ENCODE peak calls at places on chromosomes 5 and 9, in eight cellular contexts. One of them, this sample, is unnamed.

GRCh38 chr9:69743930-69744329 is 15.9 kb downstream of the PTAR1 start:
- DNase-seq in HCT116: no peak
- DNase-seq in endothelial cell of umbilical vein: no peak
- DNase-seq in A549: no peak
- DNase-seq in esophagus squamous epithelium: no peak
- DNase-seq in body of pancreas: no peak
- DNase-seq in adrenal gland: no peak
- DNase-seq in gastrocnemius medialis: no peak
- DNase-seq in this sample: no peak

GRCh38 chr9:121601234-121601633 is 50.2 kb upstream of the DAB2IP start:
- DNase-seq in HCT116: no peak
- DNase-seq in endothelial cell of umbilical vein: no peak
- DNase-seq in A549: no peak
- DNase-seq in esophagus squamous epithelium: no peak
- DNase-seq in body of pancreas: no peak
- DNase-seq in adrenal gland: no peak
- DNase-seq in gastrocnemius medialis: no peak
- DNase-seq in this sample: no peak

GRCh38 chr9:94945191-94946144 is 219.0 kb downstream of the AOPEP start:
- DNase-seq in HCT116: no peak
- DNase-seq in endothelial cell of umbilical vein: peak; percentile 55
- DNase-seq in A549: peak; percentile 61
- DNase-seq in esophagus squamous epithelium: no peak
- DNase-seq in body of pancreas: peak; percentile 35
- DNase-seq in adrenal gland: peak; percentile 52
- DNase-seq in gastrocnemius medialis: peak; percentile 37
- DNase-seq in this sample: peak; percentile 85

GRCh38 chr5:27748847-27749246 is 710.5 kb upstream of the CDH9 start:
- DNase-seq in HCT116: no peak
- DNase-seq in endothelial cell of umbilical vein: no peak
- DNase-seq in A549: no peak
- DNase-seq in esophagus squamous epithelium: no peak
- DNase-seq in body of pancreas: no peak
- DNase-seq in adrenal gland: no peak
- DNase-seq in gastrocnemius medialis: no peak
- DNase-seq in this sample: no peak

GRCh38 chr9:134433101-134433500 is 106.8 kb downstream of the RXRA start:
- DNase-seq in HCT116: no peak
- DNase-seq in endothelial cell of umbilical vein: peak; percentile 39
- DNase-seq in A549: no peak
- DNase-seq in esophagus squamous epithelium: no peak
- DNase-seq in body of pancreas: no peak
- DNase-seq in adrenal gland: peak; percentile 77
- DNase-seq in gastrocnemius medialis: no peak
- DNase-seq in this sample: peak; percentile 92

GRCh38 chr9:91159664-91160121 is 202.0 kb downstream of the AUH start:
- DNase-seq in HCT116: no peak
- DNase-seq in endothelial cell of umbilical vein: no peak
- DNase-seq in A549: no peak
- DNase-seq in esophagus squamous epithelium: no peak
- DNase-seq in body of pancreas: peak; percentile 49
- DNase-seq in adrenal gland: peak; percentile 44
- DNase-seq in gastrocnemius medialis: no peak
- DNase-seq in this sample: no peak

GRCh38 chr5:38576442-38576841 is 20.0 kb upstream of the LIFR start:
- DNase-seq in HCT116: no peak
- DNase-seq in endothelial cell of umbilical vein: no peak
- DNase-seq in A549: no peak
- DNase-seq in esophagus squamous epithelium: no peak
- DNase-seq in body of pancreas: peak; percentile 40
- DNase-seq in adrenal gland: no peak
- DNase-seq in gastrocnemius medialis: peak; percentile 66
- DNase-seq in this sample: no peak

GRCh38 chr5:161305601-161306000 is 240.9 kb downstream of the GABRB2 start:
- DNase-seq in HCT116: no peak
- DNase-seq in endothelial cell of umbilical vein: no peak
- DNase-seq in A549: no peak
- DNase-seq in esophagus squamous epithelium: no peak
- DNase-seq in body of pancreas: no peak
- DNase-seq in adrenal gland: no peak
- DNase-seq in gastrocnemius medialis: no peak
- DNase-seq in this sample: no peak

GRCh38 chr5:137867664-137868063 is at the start of gene MYOT:
- DNase-seq in HCT116: no peak
- DNase-seq in endothelial cell of umbilical vein: no peak
- DNase-seq in A549: no peak
- DNase-seq in esophagus squamous epithelium: no peak
- DNase-seq in body of pancreas: no peak
- DNase-seq in adrenal gland: no peak
- DNase-seq in gastrocnemius medialis: peak; percentile 70
- DNase-seq in this sample: no peak

GRCh38 chr9:34171753-34172535 is 6.9 kb upstream of the UBAP1 start:
- DNase-seq in HCT116: no peak
- DNase-seq in endothelial cell of umbilical vein: no peak
- DNase-seq in A549: no peak
- DNase-seq in esophagus squamous epithelium: no peak
- DNase-seq in body of pancreas: no peak
- DNase-seq in adrenal gland: peak; percentile 55
- DNase-seq in gastrocnemius medialis: no peak
- DNase-seq in this sample: no peak

GRCh38 chr9:134325096-134325812 is 1.0 kb upstream of the RXRA start:
- DNase-seq in HCT116: no peak
- DNase-seq in endothelial cell of umbilical vein: peak; percentile 42
- DNase-seq in A549: peak; percentile 54
- DNase-seq in esophagus squamous epithelium: no peak
- DNase-seq in body of pancreas: peak; percentile 62
- DNase-seq in adrenal gland: peak; percentile 58
- DNase-seq in gastrocnemius medialis: no peak
- DNase-seq in this sample: peak; percentile 90

GRCh38 chr5:73299017-73299630 is 126.1 kb downstream of the TMEM174 start:
- DNase-seq in HCT116: no peak
- DNase-seq in endothelial cell of umbilical vein: no peak
- DNase-seq in A549: no peak
- DNase-seq in esophagus squamous epithelium: no peak
- DNase-seq in body of pancreas: no peak
- DNase-seq in adrenal gland: no peak
- DNase-seq in gastrocnemius medialis: no peak
- DNase-seq in this sample: no peak

GRCh38 chr9:34512131-34513078 is 10.4 kb downstream of the ENHO start:
- DNase-seq in HCT116: no peak
- DNase-seq in endothelial cell of umbilical vein: no peak
- DNase-seq in A549: no peak
- DNase-seq in esophagus squamous epithelium: no peak
- DNase-seq in body of pancreas: no peak
- DNase-seq in adrenal gland: no peak
- DNase-seq in gastrocnemius medialis: no peak
- DNase-seq in this sample: no peak

GRCh38 chr9:133670466-133670865 is 34.3 kb downstream of the DBH start:
- DNase-seq in HCT116: no peak
- DNase-seq in endothelial cell of umbilical vein: no peak
- DNase-seq in A549: no peak
- DNase-seq in esophagus squamous epithelium: no peak
- DNase-seq in body of pancreas: no peak
- DNase-seq in adrenal gland: no peak
- DNase-seq in gastrocnemius medialis: no peak
- DNase-seq in this sample: no peak

DNA sequence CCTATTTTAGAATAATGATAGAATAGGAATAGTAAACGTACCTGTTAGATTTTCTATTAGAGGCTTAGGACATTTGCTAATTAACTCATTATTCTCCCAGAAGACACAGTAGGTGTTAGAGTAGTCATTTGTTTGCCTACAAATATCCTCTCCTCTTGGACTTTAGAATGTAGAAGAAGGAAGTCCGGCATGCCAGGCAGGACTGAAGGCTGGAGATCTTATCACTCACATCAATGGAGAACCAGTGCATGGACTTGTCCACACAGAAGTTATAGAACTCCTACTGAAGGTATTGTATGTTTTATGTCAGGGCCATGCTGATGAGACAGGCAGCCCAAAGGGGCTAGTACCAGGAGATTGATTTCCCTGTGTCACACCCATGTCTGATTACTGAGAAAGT is 43.3 kb downstream of the CD180 start:
- DNase-seq in HCT116: no peak
- DNase-seq in endothelial cell of umbilical vein: no peak
- DNase-seq in A549: no peak
- DNase-seq in esophagus squamous epithelium: no peak
- DNase-seq in body of pancreas: no peak
- DNase-seq in adrenal gland: no peak
- DNase-seq in gastrocnemius medialis: no peak
- DNase-seq in this sample: no peak
- TF ChIP-seq POLR2A in HCT116: no peak
- TF ChIP-seq POLR2A in endothelial cell of umbilical vein: no peak
- TF ChIP-seq POLR2A in A549: no peak
- TF ChIP-seq POLR2A in esophagus squamous epithelium: no peak
- TF ChIP-seq POLR2A in body of pancreas: no peak
- TF ChIP-seq POLR2A in adrenal gland: no peak
- TF ChIP-seq POLR2A in gastrocnemius medialis: no peak
- TF ChIP-seq POLR2A in this sample: no peak

GRCh38 chr9:75616052-75616451 is 274.4 kb upstream of the PCSK5 start:
- DNase-seq in HCT116: no peak
- DNase-seq in endothelial cell of umbilical vein: no peak
- DNase-seq in A549: no peak
- DNase-seq in esophagus squamous epithelium: no peak
- DNase-seq in body of pancreas: no peak
- DNase-seq in adrenal gland: no peak
- DNase-seq in gastrocnemius medialis: no peak
- DNase-seq in this sample: no peak
- TF ChIP-seq POLR2A in HCT116: no peak
- TF ChIP-seq POLR2A in endothelial cell of umbilical vein: no peak
- TF ChIP-seq POLR2A in A549: no peak
- TF ChIP-seq POLR2A in esophagus squamous epithelium: no peak
- TF ChIP-seq POLR2A in body of pancreas: no peak
- TF ChIP-seq POLR2A in adrenal gland: no peak
- TF ChIP-seq POLR2A in gastrocnemius medialis: no peak
- TF ChIP-seq POLR2A in this sample: no peak

GRCh38 chr9:130689572-130689936 is 4.0 kb upstream of the EXOSC2 start:
- DNase-seq in HCT116: no peak
- DNase-seq in endothelial cell of umbilical vein: no peak
- DNase-seq in A549: no peak
- DNase-seq in esophagus squamous epithelium: no peak
- DNase-seq in body of pancreas: no peak
- DNase-seq in adrenal gland: no peak
- DNase-seq in gastrocnemius medialis: no peak
- DNase-seq in this sample: no peak

GRCh38 chr9:130687615-130688014 is 6.0 kb upstream of the EXOSC2 start:
- DNase-seq in HCT116: no peak
- DNase-seq in endothelial cell of umbilical vein: no peak
- DNase-seq in A549: no peak
- DNase-seq in esophagus squamous epithelium: no peak
- DNase-seq in body of pancreas: no peak
- DNase-seq in adrenal gland: no peak
- DNase-seq in gastrocnemius medialis: no peak
- DNase-seq in this sample: no peak

GRCh38 chr9:130692365-130692764 is 1.2 kb upstream of the EXOSC2 start:
- DNase-seq in HCT116: no peak
- DNase-seq in endothelial cell of umbilical vein: peak; percentile 57
- DNase-seq in A549: no peak
- DNase-seq in esophagus squamous epithelium: no peak
- DNase-seq in body of pancreas: no peak
- DNase-seq in adrenal gland: no peak
- DNase-seq in gastrocnemius medialis: no peak
- DNase-seq in this sample: no peak

GRCh38 chr9:130688070-130688469 is 5.5 kb upstream of the EXOSC2 start:
- DNase-seq in HCT116: no peak
- DNase-seq in endothelial cell of umbilical vein: no peak
- DNase-seq in A549: no peak
- DNase-seq in esophagus squamous epithelium: no peak
- DNase-seq in body of pancreas: no peak
- DNase-seq in adrenal gland: no peak
- DNase-seq in gastrocnemius medialis: no peak
- DNase-seq in this sample: no peak

DNA sequence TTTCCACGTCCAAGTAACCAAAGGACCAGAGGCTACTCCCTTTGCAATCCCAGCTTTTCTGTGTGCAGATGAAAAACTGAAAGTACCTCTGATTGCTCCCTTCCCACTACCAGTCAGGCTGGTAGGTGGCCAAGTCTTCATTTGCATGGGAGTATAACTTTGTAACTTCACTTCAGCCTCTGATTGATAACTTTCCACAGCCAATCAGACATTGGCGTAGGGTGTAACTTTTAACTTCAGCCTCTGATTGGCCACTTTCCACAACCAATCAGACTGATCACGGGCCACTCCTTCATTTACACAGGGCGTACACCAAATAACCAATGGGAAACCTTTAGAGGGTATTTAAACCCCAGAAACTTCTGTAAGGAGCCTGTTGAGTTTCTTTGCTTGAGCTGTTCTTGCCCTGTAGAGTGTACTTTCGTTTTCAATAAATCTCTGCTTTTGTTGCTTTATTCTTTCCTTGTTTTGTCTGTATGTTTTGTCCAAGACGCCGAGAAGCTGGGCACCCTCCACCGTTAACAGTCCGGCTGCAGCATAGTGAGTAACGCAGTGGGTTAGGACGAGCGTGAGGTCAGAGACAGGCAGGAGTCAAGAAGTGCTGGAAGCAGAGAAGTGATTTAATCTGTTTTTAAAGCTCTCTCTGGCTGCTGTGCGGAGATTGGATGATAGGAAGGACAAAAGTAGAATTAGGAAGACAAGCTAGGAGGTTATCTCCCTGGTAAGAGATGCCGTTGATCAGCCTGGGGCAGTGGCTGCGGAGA is 3.5 kb upstream of the EXOSC2 start:
- DNase-seq in HCT116: peak; percentile 69
- DNase-seq in endothelial cell of umbilical vein: peak; percentile 75
- DNase-seq in A549: peak; percentile 93
- DNase-seq in esophagus squamous epithelium: no peak
- DNase-seq in body of pancreas: peak; percentile 87
- DNase-seq in adrenal gland: peak; percentile 92
- DNase-seq in gastrocnemius medialis: peak; percentile 65
- DNase-seq in this sample: peak; percentile 12
- TF ChIP-seq POLR2A in HCT116: no peak
- TF ChIP-seq POLR2A in endothelial cell of umbilical vein: no peak
- TF ChIP-seq POLR2A in A549: peak; percentile 38
- TF ChIP-seq POLR2A in esophagus squamous epithelium: peak; percentile 74
- TF ChIP-seq POLR2A in body of pancreas: peak; percentile 91
- TF ChIP-seq POLR2A in adrenal gland: peak; percentile 72
- TF ChIP-seq POLR2A in gastrocnemius medialis: peak; percentile 59
- TF ChIP-seq POLR2A in this sample: no peak

DNA sequence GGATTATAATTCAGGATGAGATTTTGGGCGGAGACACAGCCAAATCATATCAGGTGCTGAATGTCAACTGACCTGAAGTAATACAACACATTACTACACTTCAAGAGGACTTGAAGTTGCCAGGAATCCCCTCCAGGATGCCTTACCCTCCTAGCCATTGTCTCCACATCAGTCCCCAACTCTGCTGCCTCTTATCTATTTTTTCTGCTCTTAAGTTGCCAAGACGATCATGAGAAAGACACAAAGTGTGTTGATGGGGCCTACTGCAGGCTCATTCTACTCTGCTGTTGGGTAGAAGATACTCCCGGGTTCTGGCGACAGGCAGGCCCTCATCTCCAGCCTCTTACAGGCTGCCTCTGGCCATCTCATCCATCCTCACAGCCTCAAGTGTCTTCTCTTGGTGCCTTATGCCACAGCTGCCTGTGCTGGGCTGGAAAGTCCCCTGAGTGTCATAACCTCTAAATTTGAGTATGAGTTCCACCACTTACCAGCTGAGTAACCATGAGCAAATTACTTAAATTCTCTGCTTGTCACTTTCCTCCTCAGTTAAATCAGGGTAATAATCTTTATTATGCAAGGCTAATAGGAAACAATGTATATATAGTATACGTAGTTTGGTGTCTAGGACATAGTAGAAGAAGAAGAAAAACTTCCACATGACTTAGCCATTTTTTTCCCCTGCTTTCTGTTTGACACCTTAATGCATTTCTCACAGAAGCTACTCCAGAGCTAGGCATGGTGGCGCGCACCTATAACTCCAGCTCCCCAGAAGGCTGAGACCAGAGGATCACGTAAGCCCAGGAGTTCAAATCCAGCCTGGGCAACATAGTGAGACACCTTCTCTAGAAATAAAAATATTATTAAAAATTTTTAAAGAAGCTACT is 73.0 kb upstream of the SNX2 start:
- DNase-seq in HCT116: no peak
- DNase-seq in endothelial cell of umbilical vein: no peak
- DNase-seq in A549: no peak
- DNase-seq in esophagus squamous epithelium: no peak
- DNase-seq in body of pancreas: no peak
- DNase-seq in adrenal gland: no peak
- DNase-seq in gastrocnemius medialis: no peak
- DNase-seq in this sample: no peak
- TF ChIP-seq POLR2A in HCT116: no peak
- TF ChIP-seq POLR2A in endothelial cell of umbilical vein: no peak
- TF ChIP-seq POLR2A in A549: no peak
- TF ChIP-seq POLR2A in esophagus squamous epithelium: no peak
- TF ChIP-seq POLR2A in body of pancreas: no peak
- TF ChIP-seq POLR2A in adrenal gland: no peak
- TF ChIP-seq POLR2A in gastrocnemius medialis: no peak
- TF ChIP-seq POLR2A in this sample: no peak